ENCODE peak calls at places on chromosomes 6 and 20, in seven cellular contexts. J is HEK293T, C is Caki2, Z is SK-MEL-5, T is amygdala, R is Panc1, U is H7. H is an unnamed sample.

GRCh38 chr6:23106951-23107350 is 537.6 kb downstream of the HDGFL1 start:
- DNase-seq in J (no peak), C (no peak), Z (no peak), T (no peak), R (no peak), U (no peak), H (no peak)

GRCh38 chr6:36599791-36600209 is 5.6 kb downstream of the SRSF3 start:
- DNase-seq in J (no peak), C (no peak), Z (peak), T (peak), R (no peak), U (peak), H (no peak)

GRCh38 chr6:130293800-130294199 is 71.0 kb upstream of the SAMD3 start:
- DNase-seq in J (peak), C (peak), Z (peak), T (no peak), R (peak), U (peak), H (peak)

GRCh38 chr20:59945175-59945574 is 5.0 kb downstream of the FAM217B start:
- DNase-seq in J (no peak), C (no peak), Z (no peak), T (no peak), R (no peak), U (no peak), H (no peak)

GRCh38 chr20:10665791-10666190 is 8.0 kb downstream of the JAG1 start:
- DNase-seq in J (no peak), C (no peak), Z (no peak), T (no peak), R (no peak), U (no peak), H (no peak)

GRCh38 chr20:63641146-63641791 is 12.0 kb downstream of the STMN3 start:
- DNase-seq in J (no peak), C (peak), Z (no peak), T (no peak), R (no peak), U (no peak), H (no peak)

GRCh38 chr20:38843346-38843745 is 37.8 kb downstream of the PPP1R16B start:
- DNase-seq in J (no peak), C (no peak), Z (no peak), T (no peak), R (no peak), U (no peak), H (no peak)

GRCh38 chr20:49397525-49397924 is 84.9 kb downstream of the KCNB1 start:
- DNase-seq in J (no peak), C (no peak), Z (no peak), T (no peak), R (no peak), U (no peak), H (peak)

GRCh38 chr20:61964675-61965605 is 100.7 kb downstream of the TAF4 start:
- DNase-seq in J (no peak), C (no peak), Z (no peak), T (no peak), R (no peak), U (peak), H (no peak)

GRCh38 chr6:118297821-118298220 is 250.3 kb upstream of the PLN start:
- DNase-seq in J (no peak), C (no peak), Z (peak), T (no peak), R (no peak), U (no peak), H (no peak)

GRCh38 chr6:47016916-47017315 is 25.2 kb downstream of the ADGRF1 start:
- DNase-seq in J (no peak), C (no peak), Z (no peak), T (no peak), R (no peak), U (no peak), H (no peak)

GRCh38 chr6:52415917-52416628 is 4.1 kb upstream of the EFHC1 start:
- DNase-seq in J (no peak), C (peak), Z (no peak), T (no peak), R (no peak), U (no peak), H (no peak)

GRCh38 chr20:44222969-44223368 is 12.4 kb upstream of the OSER1 start:
- DNase-seq in J (no peak), C (no peak), Z (peak), T (no peak), R (no peak), U (no peak), H (no peak)